ENCODE peak calls at places on chromosomes 13 and 19, in four cellular contexts. C, P, S and N are unnamed samples.

GRCh38 chr13:49792550-49793324 is at the start of gene KPNA3:
- DNase-seq in C (peak), P (peak), S (peak), N (peak)

GRCh38 chr13:109100705-109101104 is 471.3 kb downstream of the MYO16 start:
- DNase-seq in C (no peak), P (no peak), S (no peak), N (no peak)

GRCh38 chr19:22052644-22053013 is 345 bp downstream of the ZNF257 start:
- DNase-seq in C (no peak), P (no peak), S (no peak), N (no peak)

GRCh38 chr19:48403606-48404005 is 10.1 kb downstream of the GRIN2D start:
- DNase-seq in C (peak), P (no peak), S (peak), N (no peak)

GRCh38 chr19:47644743-47645499 is 36.0 kb downstream of the BICRA start:
- DNase-seq in C (no peak), P (no peak), S (no peak), N (no peak)

GRCh38 chr13:113089693-113090414 is 15.7 kb upstream of the F7 start:
- DNase-seq in C (no peak), P (no peak), S (no peak), N (no peak)

GRCh38 chr13:44052843-44053607 is 173.3 kb downstream of the LACC1 start:
- DNase-seq in C (peak), P (no peak), S (no peak), N (no peak)

GRCh38 chr19:5478241-5478924 is 23.2 kb downstream of the ZNRF4 start:
- DNase-seq in C (no peak), P (no peak), S (no peak), N (no peak)

GRCh38 chr19:15318241-15318691 is 14.1 kb downstream of the BRD4 start:
- DNase-seq in C (no peak), P (no peak), S (no peak), N (no peak)

GRCh38 chr19:47379398-47379938 is 30.4 kb downstream of the DHX34 start:
- DNase-seq in C (no peak), P (no peak), S (no peak), N (no peak)

DNA sequence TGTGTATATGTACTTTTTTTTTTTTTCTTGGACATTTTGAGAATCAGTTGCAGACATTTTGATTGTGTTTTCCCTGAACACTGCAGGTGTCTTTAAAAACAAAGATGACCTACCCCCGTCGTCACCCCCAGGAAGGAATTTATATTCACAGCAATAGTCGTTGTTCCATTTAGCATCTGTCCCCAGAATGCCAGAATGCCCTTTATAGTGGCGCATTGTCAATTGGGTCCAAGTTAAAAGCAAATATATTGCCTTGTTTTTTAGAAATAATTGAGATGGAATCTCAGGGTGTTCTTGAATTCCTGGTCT is 1.8 kb upstream of the RNF225 start:
- DNase-seq in C (no peak), P (no peak), S (no peak), N (no peak)
- TF ChIP-seq EP300 in C (no peak), P (no peak), S (no peak), N (no peak)

GRCh38 chr13:110311721-110312668 is 4.9 kb downstream of the COL4A2 start:
- DNase-seq in C (no peak), P (no peak), S (no peak), N (no peak)
- TF ChIP-seq CTCF in C (no peak), P (no peak), S (no peak), N (no peak)

GRCh38 chr19:13880059-13880672 is 3.2 kb downstream of the NANOS3 start:
- DNase-seq in C (peak), P (peak), S (peak), N (peak)
- TF ChIP-seq EP300 in C (peak), P (peak), S (no peak), N (no peak)

GRCh38 chr13:24016046-24016445 is 118.7 kb upstream of the C1QTNF9B start:
- DNase-seq in C (no peak), P (no peak), S (no peak), N (no peak)
- TF ChIP-seq CTCF in C (no peak), P (no peak), S (no peak), N (no peak)

GRCh38 chr13:45119469-45119989 is 781 bp upstream of the GTF2F2 start:
- DNase-seq in C (peak), P (peak), S (no peak), N (no peak)

GRCh38 chr13:45108716-45109706 is 11.3 kb upstream of the GTF2F2 start:
- DNase-seq in C (peak), P (no peak), S (no peak), N (no peak)

GRCh38 chr13:45113809-45114208 is 6.5 kb upstream of the GTF2F2 start:
- DNase-seq in C (no peak), P (no peak), S (no peak), N (no peak)
- TF ChIP-seq EP300 in C (no peak), P (no peak), S (no peak), N (no peak)

GRCh38 chr19:53019684-53020083 is 6.0 kb downstream of the ERVV-1 start:
- DNase-seq in C (no peak), P (no peak), S (no peak), N (peak)
- TF ChIP-seq CTCF in C (no peak), P (no peak), S (no peak), N (no peak)

DNA sequence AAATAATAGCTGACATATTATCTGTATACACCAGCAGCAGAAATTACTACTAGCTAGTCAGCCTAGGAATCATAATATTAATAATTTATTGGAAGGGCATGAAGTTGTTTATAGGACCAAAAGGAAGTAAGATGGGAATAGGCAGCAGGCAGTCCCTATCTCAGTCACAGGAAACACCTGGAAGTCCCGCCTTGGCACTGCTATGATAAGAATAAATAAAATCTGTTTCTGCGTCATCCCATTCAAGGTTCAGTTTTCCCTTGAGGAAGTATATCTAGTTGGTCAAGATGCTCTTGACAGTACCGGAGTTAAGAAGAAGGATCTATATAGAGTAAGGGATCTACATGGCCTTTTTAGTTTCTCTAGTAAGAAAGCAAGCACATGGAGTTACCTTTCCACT is 830.8 kb downstream of the DIAPH3 start:
- DNase-seq in C (no peak), P (no peak), S (no peak), N (no peak)
- TF ChIP-seq EP300 in C (no peak), P (no peak), S (no peak), N (no peak)

DNA sequence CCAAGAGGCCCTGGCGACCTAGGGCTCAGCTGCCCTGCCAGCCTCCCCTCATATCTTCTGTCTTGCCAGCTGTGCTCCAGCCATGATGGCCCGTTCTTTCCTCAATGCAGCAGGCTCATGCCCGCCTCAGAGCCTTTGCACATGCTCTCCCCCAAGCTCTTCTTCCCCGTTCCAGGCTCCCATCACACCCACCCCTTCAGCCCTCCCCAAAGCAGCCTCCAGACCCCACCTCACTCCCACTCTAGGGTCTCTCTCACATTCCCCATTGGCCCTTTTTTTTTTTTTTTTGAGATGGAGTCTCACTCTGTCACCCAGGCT is 29.9 kb upstream of the ATP1A3 start:
- DNase-seq in C (no peak), P (no peak), S (no peak), N (no peak)
- TF ChIP-seq CTCF in C (no peak), P (no peak), S (no peak), N (no peak)